ENCODE peak calls at places on chromosomes 12 and 14, in nine cellular contexts. B is cardiac fibroblast, C is nephron progenitor cell, D is MM.1S, R is NCI-H2171, I is fibroblast of gingiva, N is A172, P is NCI-H1092, H is HTR-8/SVneo. F is an unnamed sample.

GRCh38 chr14:104228221-104228620 is 89.8 kb downstream of the KIF26A start:
- DNase-seq in B (no peak), C (no peak), D (no peak), R (no peak), I (no peak), N (no peak), P (no peak), H (no peak), F (no peak)

GRCh38 chr12:120367924-120368788 is 808 bp downstream of the MSI1 start:
- DNase-seq in B (no peak), C (peak; percentile 52), D (no peak), R (peak; percentile 28), I (no peak), N (no peak), P (no peak), H (no peak), F (peak; percentile 70)

GRCh38 chr14:75604979-75605825 is 26.8 kb downstream of the FLVCR2 start:
- DNase-seq in B (peak; percentile 76), C (no peak), D (no peak), R (no peak), I (peak; percentile 4), N (no peak), P (no peak), H (no peak), F (no peak)

GRCh38 chr12:27906127-27906500 is 66.4 kb downstream of the PTHLH start:
- DNase-seq in B (no peak), C (no peak), D (no peak), R (no peak), I (no peak), N (no peak), P (no peak), H (no peak), F (no peak)

GRCh38 chr12:114174326-114174725 is 208.2 kb upstream of the RBM19 start:
- DNase-seq in B (no peak), C (no peak), D (no peak), R (no peak), I (no peak), N (no peak), P (no peak), H (no peak), F (no peak)

GRCh38 chr12:68236421-68237059 is 10.9 kb upstream of the IL26 start:
- DNase-seq in B (no peak), C (no peak), D (peak; percentile 83), R (no peak), I (no peak), N (peak; percentile 48), P (no peak), H (peak; percentile 18), F (peak; percentile 20)

GRCh38 chr12:106018286-106018685 is 120.5 kb downstream of the NUAK1 start:
- DNase-seq in B (no peak), C (no peak), D (no peak), R (no peak), I (no peak), N (no peak), P (no peak), H (no peak), F (no peak)

GRCh38 chr14:103749452-103749851 is 33.8 kb downstream of the ZFYVE21 start:
- DNase-seq in B (no peak), C (no peak), D (no peak), R (no peak), I (no peak), N (no peak), P (no peak), H (no peak), F (no peak)

GRCh38 chr14:72518809-72519377 is 375.0 kb downstream of the DPF3 start:
- DNase-seq in B (peak; percentile 13), C (no peak), D (peak; percentile 79), R (no peak), I (no peak), N (no peak), P (no peak), H (no peak), F (no peak)

F was measured in RKO.